ENCODE peak calls at places on chromosomes 11 and 22, in eight cellular contexts. X is neural progenitor cell; C is AG08395; Q is CD4-positive, alpha-beta memory T cell; D is HuH-7.5; E is naive thymus-derived CD8-positive, alpha-beta T cell; U is GM03348; T is T-cell. V is an unnamed sample.

GRCh38 chr11:92489831-92490399 is 265.3 kb downstream of the FAT3 start:
- DNase-seq in X (no peak), C (no peak), Q (no peak), D (no peak), E (no peak), U (no peak), T (no peak), V (no peak)

GRCh38 chr11:132028380-132029240 is 658.2 kb downstream of the NTM start:
- DNase-seq in X (peak), C (peak), Q (no peak), D (no peak), E (no peak), U (peak), T (no peak), V (no peak)

GRCh38 chr11:79160786-79161403 is 279.9 kb downstream of the TENM4 start:
- DNase-seq in X (peak), C (peak), Q (no peak), D (no peak), E (no peak), U (peak), T (no peak), V (no peak)

GRCh38 chr11:134731562-134731961 is 319.5 kb upstream of the B3GAT1 start:
- DNase-seq in X (peak), C (no peak), Q (no peak), D (no peak), E (no peak), U (no peak), T (no peak), V (no peak)

GRCh38 chr22:35008213-35008612 is 57.7 kb upstream of the ISX start:
- DNase-seq in X (no peak), C (no peak), Q (no peak), D (no peak), E (no peak), U (no peak), T (no peak), V (no peak)

GRCh38 chr22:50112151-50113118 is 22.6 kb downstream of the MOV10L1 start:
- DNase-seq in X (no peak), C (peak), Q (no peak), D (no peak), E (peak), U (peak), T (no peak), V (no peak)

GRCh38 chr11:1564535-1565172 is 7.4 kb downstream of the DUSP8 start:
- DNase-seq in X (peak), C (peak), Q (peak), D (no peak), E (no peak), U (peak), T (no peak), V (no peak)

GRCh38 chr11:46635557-46636139 is 18.3 kb downstream of the ATG13 start:
- DNase-seq in X (no peak), C (no peak), Q (no peak), D (no peak), E (no peak), U (no peak), T (no peak), V (no peak)

GRCh38 chr11:122655527-122656072 is at the start of gene UBASH3B:
- DNase-seq in X (peak), C (peak), Q (peak), D (peak), E (peak), U (peak), T (peak), V (peak)

GRCh38 chr22:50574383-50574755 is 3.9 kb downstream of the CPT1B start:
- DNase-seq in X (no peak), C (no peak), Q (no peak), D (no peak), E (no peak), U (no peak), T (no peak), V (no peak)

GRCh38 chr11:118046964-118047700 is 29.7 kb upstream of the TMPRSS4 start:
- DNase-seq in X (no peak), C (no peak), Q (peak), D (no peak), E (no peak), U (no peak), T (no peak), V (no peak)

GRCh38 chr11:44510372-44510771 is 55.1 kb upstream of the CD82 start:
- DNase-seq in X (no peak), C (no peak), Q (no peak), D (no peak), E (no peak), U (no peak), T (no peak), V (no peak)

GRCh38 chr11:112810951-112811350 is 150.3 kb upstream of the NCAM1 start:
- DNase-seq in X (no peak), C (no peak), Q (no peak), D (no peak), E (no peak), U (no peak), T (no peak), V (no peak)

GRCh38 chr11:103257360-103257759 is 148.1 kb downstream of the DYNC2H1 start:
- DNase-seq in X (peak), C (peak), Q (no peak), D (no peak), E (no peak), U (peak), T (no peak), V (no peak)

GRCh38 chr11:84914511-84914910 is 712.6 kb downstream of the DLG2 start:
- DNase-seq in X (no peak), C (no peak), Q (no peak), D (no peak), E (no peak), U (no peak), T (no peak), V (no peak)

GRCh38 chr11:118151421-118151820 is 1.2 kb downstream of the SCN4B start:
- DNase-seq in X (no peak), C (no peak), Q (no peak), D (no peak), E (no peak), U (no peak), T (no peak), V (no peak)

GRCh38 chr11:59802639-59803176 is 7.9 kb downstream of the MRPL16 start:
- DNase-seq in X (peak), C (peak), Q (peak), D (no peak), E (peak), U (peak), T (peak), V (no peak)

GRCh38 chr11:118305726-118306125 is 1.2 kb downstream of the CD3E start:
- DNase-seq in X (no peak), C (no peak), Q (peak), D (no peak), E (peak), U (no peak), T (peak), V (peak)

GRCh38 chr22:47388331-47388730 is 625.9 kb downstream of the TBC1D22A start:
- DNase-seq in X (no peak), C (no peak), Q (no peak), D (no peak), E (no peak), U (no peak), T (no peak), V (no peak)

GRCh38 chr11:66467756-66468155 is 1.1 kb downstream of the PELI3 start:
- DNase-seq in X (peak), C (no peak), Q (peak), D (peak), E (no peak), U (no peak), T (no peak), V (no peak)

GRCh38 chr22:36144886-36145541 is 15.5 kb downstream of the APOL3 start:
- DNase-seq in X (peak), C (peak), Q (no peak), D (no peak), E (peak), U (peak), T (peak), V (no peak)

GRCh38 chr11:128625316-128625715 is 38.0 kb upstream of the ETS1 start:
- DNase-seq in X (no peak), C (no peak), Q (no peak), D (no peak), E (no peak), U (no peak), T (no peak), V (no peak)

GRCh38 chr22:40637181-40638150 is 947 bp upstream of the MRTFA start:
- DNase-seq in X (no peak), C (peak), Q (no peak), D (no peak), E (no peak), U (peak), T (peak), V (peak)

GRCh38 chr11:46695345-46696211 is 4.8 kb downstream of the ARHGAP1 start:
- DNase-seq in X (no peak), C (no peak), Q (no peak), D (no peak), E (no peak), U (no peak), T (no peak), V (no peak)

GRCh38 chr11:67572747-67573419 is 10.7 kb upstream of the GSTP1 start:
- DNase-seq in X (peak), C (no peak), Q (no peak), D (peak), E (no peak), U (peak), T (no peak), V (no peak)

GRCh38 chr22:50325444-50326224 is 1.2 kb downstream of the DENND6B start:
- DNase-seq in X (no peak), C (no peak), Q (no peak), D (peak), E (no peak), U (no peak), T (no peak), V (no peak)

GRCh38 chr22:35728639-35729308 is 11.1 kb downstream of the APOL5 start:
- DNase-seq in X (no peak), C (no peak), Q (no peak), D (no peak), E (no peak), U (no peak), T (no peak), V (no peak)

GRCh38 chr11:2369896-2370295 is 7.2 kb upstream of the CD81 start:
- DNase-seq in X (no peak), C (no peak), Q (no peak), D (no peak), E (no peak), U (no peak), T (no peak), V (no peak)

V was measured in effector CD8-positive, alpha-beta T cell.